ENCODE peak calls at places on chromosomes 5 and 9, in nine cellular contexts. L is RWPE1, H is NCI-H1092 treated with DMSO at 0.1 percent for 48 hours, R is HuH-7.5, P is left cardiac atrium, D is EL, B is foreskin fibroblast, T is Karpas-422, V is Calu3. A is an unnamed sample.

GRCh38 chr5:132496631-132497487 is 6.3 kb upstream of the IRF1 start:
- DNase-seq in L (peak), H (no peak), R (peak), P (peak), D (peak), B (peak), T (peak), V (peak), A (peak)

GRCh38 chr5:1503301-1504243 is 20.2 kb downstream of the LPCAT1 start:
- DNase-seq in L (no peak), H (no peak), R (no peak), P (peak), D (no peak), B (no peak), T (peak), V (no peak), A (no peak)

GRCh38 chr5:132489051-132489770 is 1.4 kb downstream of the IRF1 start:
- DNase-seq in L (no peak), H (no peak), R (no peak), P (no peak), D (no peak), B (no peak), T (no peak), V (no peak), A (no peak)

GRCh38 chr5:77015938-77016569 is 14.2 kb upstream of the AGGF1 start:
- DNase-seq in L (peak), H (no peak), R (no peak), P (no peak), D (peak), B (peak), T (peak), V (no peak), A (no peak)

GRCh38 chr5:38258319-38259061 is at the start of gene EGFLAM:
- DNase-seq in L (peak), H (peak), R (peak), P (no peak), D (peak), B (peak), T (no peak), V (peak), A (peak)

GRCh38 chr5:103829585-103829984 is 267.0 kb upstream of the NUDT12 start:
- DNase-seq in L (no peak), H (no peak), R (no peak), P (no peak), D (no peak), B (no peak), T (peak), V (peak), A (no peak)

GRCh38 chr9:135078361-135078821 is 9.1 kb upstream of the OLFM1 start:
- DNase-seq in L (no peak), H (no peak), R (no peak), P (no peak), D (no peak), B (no peak), T (no peak), V (no peak), A (no peak)

GRCh38 chr5:142327111-142327842 is 2.5 kb upstream of the SPRY4 start:
- DNase-seq in L (peak), H (no peak), R (no peak), P (peak), D (peak), B (peak), T (no peak), V (no peak), A (no peak)

GRCh38 chr5:154189256-154189818 is 1.2 kb upstream of the GALNT10 start:
- DNase-seq in L (no peak), H (no peak), R (no peak), P (peak), D (peak), B (no peak), T (no peak), V (peak), A (peak)

GRCh38 chr9:34500623-34501267 is 22.0 kb downstream of the ENHO start:
- DNase-seq in L (peak), H (peak), R (peak), P (peak), D (peak), B (peak), T (peak), V (peak), A (peak)

GRCh38 chr9:92501671-92502393 is 19.5 kb upstream of the ASPN start:
- DNase-seq in L (peak), H (peak), R (peak), P (peak), D (peak), B (peak), T (peak), V (peak), A (peak)

GRCh38 chr5:142059304-142059940 is 46.6 kb upstream of the GNPDA1 start:
- DNase-seq in L (no peak), H (no peak), R (no peak), P (no peak), D (peak), B (peak), T (no peak), V (no peak), A (no peak)

GRCh38 chr9:8332296-8332695 is 532.7 kb upstream of the DMAC1 start:
- DNase-seq in L (no peak), H (no peak), R (no peak), P (no peak), D (no peak), B (no peak), T (no peak), V (no peak), A (no peak)

GRCh38 chr5:175538576-175538975 is 60.2 kb downstream of the SFXN1 start:
- DNase-seq in L (no peak), H (no peak), R (no peak), P (no peak), D (no peak), B (no peak), T (no peak), V (no peak), A (no peak)

GRCh38 chr9:8261737-8262136 is 462.2 kb upstream of the DMAC1 start:
- DNase-seq in L (no peak), H (no peak), R (no peak), P (no peak), D (no peak), B (no peak), T (no peak), V (no peak), A (no peak)

GRCh38 chr5:93716453-93716852 is 24.9 kb downstream of the POU5F2 start:
- DNase-seq in L (no peak), H (no peak), R (no peak), P (no peak), D (no peak), B (no peak), T (no peak), V (no peak), A (no peak)

GRCh38 chr9:89361031-89361430 is 42.7 kb downstream of the SECISBP2 start:
- DNase-seq in L (no peak), H (no peak), R (no peak), P (no peak), D (no peak), B (no peak), T (no peak), V (no peak), A (no peak)

GRCh38 chr9:137757139-137757538 is 120.4 kb upstream of the CACNA1B start:
- DNase-seq in L (no peak), H (no peak), R (no peak), P (peak), D (peak), B (no peak), T (no peak), V (no peak), A (no peak)

GRCh38 chr5:115196161-115196560 is 26.5 kb upstream of the TRIM36 start:
- DNase-seq in L (no peak), H (no peak), R (no peak), P (no peak), D (no peak), B (no peak), T (no peak), V (no peak), A (no peak)

GRCh38 chr5:74166064-74166463 is 474.5 kb downstream of the ENC1 start:
- DNase-seq in L (no peak), H (no peak), R (no peak), P (no peak), D (peak), B (peak), T (no peak), V (no peak), A (no peak)

GRCh38 chr9:16627967-16628366 is 242.5 kb downstream of the BNC2 start:
- DNase-seq in L (no peak), H (no peak), R (no peak), P (peak), D (peak), B (peak), T (no peak), V (no peak), A (no peak)

GRCh38 chr9:129889936-129890717 is 54.9 kb downstream of the USP20 start:
- DNase-seq in L (no peak), H (no peak), R (no peak), P (no peak), D (no peak), B (no peak), T (no peak), V (no peak), A (no peak)

GRCh38 chr5:79712741-79713140 is 23.1 kb downstream of the CMYA5 start:
- DNase-seq in L (no peak), H (no peak), R (no peak), P (no peak), D (no peak), B (no peak), T (no peak), V (no peak), A (no peak)

GRCh38 chr5:57494104-57495098 is 11.8 kb upstream of the ACTBL2 start:
- DNase-seq in L (peak), H (no peak), R (no peak), P (peak), D (peak), B (peak), T (no peak), V (peak), A (peak)

GRCh38 chr5:138349842-138350635 is 2.4 kb upstream of the KDM3B start:
- DNase-seq in L (no peak), H (no peak), R (no peak), P (no peak), D (no peak), B (no peak), T (no peak), V (no peak), A (no peak)

GRCh38 chr5:147344861-147345260 is 110.0 kb downstream of the STK32A start:
- DNase-seq in L (no peak), H (no peak), R (no peak), P (no peak), D (no peak), B (no peak), T (no peak), V (no peak), A (no peak)

GRCh38 chr5:137282216-137282615 is 216.9 kb downstream of the SPOCK1 start:
- DNase-seq in L (peak), H (no peak), R (peak), P (peak), D (peak), B (no peak), T (no peak), V (no peak), A (no peak)

GRCh38 chr9:3332802-3333201 is 193.0 kb downstream of the RFX3 start:
- DNase-seq in L (no peak), H (no peak), R (no peak), P (no peak), D (no peak), B (no peak), T (no peak), V (no peak), A (no peak)

GRCh38 chr9:123761905-123762605 is 167.9 kb downstream of the DENND1A start:
- DNase-seq in L (no peak), H (no peak), R (no peak), P (no peak), D (peak), B (no peak), T (no peak), V (no peak), A (no peak)

GRCh38 chr5:33049845-33050244 is 338.7 kb downstream of the NPR3 start:
- DNase-seq in L (peak), H (no peak), R (no peak), P (no peak), D (peak), B (peak), T (no peak), V (peak), A (no peak)

GRCh38 chr5:765948-766631 is 18.4 kb downstream of the ZDHHC11B start:
- DNase-seq in L (no peak), H (no peak), R (no peak), P (no peak), D (no peak), B (no peak), T (no peak), V (no peak), A (no peak)